ENCODE peak calls at places on chromosome 13, in eight cellular contexts. Q is H1, G is neural progenitor cell, E is GM12878, Z is keratinocyte, X is PC-3, Y is K562, O is mammary epithelial cell. T is an unnamed sample.
A peak's percentile ranks its signal among the peaks of the same experiment; 100 is the strongest.

GRCh38 chr13:36344173-36344572 is 2.0 kb downstream of the SPART start:
- DNase-seq in Q (no peak), Y (peak; percentile 19), X (no peak), E (no peak), O (peak; percentile 65), Z (no peak), G (no peak), T (no peak)

GRCh38 chr13:56953965-56954364 is 186.8 kb upstream of the PRR20A start:
- DNase-seq in Y (no peak), Q (no peak), Z (no peak), X (peak; percentile 30), E (no peak), O (no peak), G (no peak), T (no peak)

GRCh38 chr13:34452831-34453230 is 489.2 kb upstream of the NBEA start:
- DNase-seq in Z (no peak), X (no peak), O (no peak), E (no peak), Y (no peak), G (no peak), Q (no peak), T (peak; percentile 64)

GRCh38 chr13:43357435-43358065 is 334.2 kb downstream of the DNAJC15 start:
- DNase-seq in Y (no peak), Q (no peak), O (no peak), X (no peak), G (no peak), E (no peak), Z (no peak), T (no peak)

GRCh38 chr13:50065712-50066111 is 50.5 kb downstream of the KCNRG start:
- DNase-seq in Z (no peak), E (no peak), X (no peak), G (no peak), Y (no peak), Q (no peak), O (no peak), T (no peak)

GRCh38 chr13:74990992-74991391 is 491.0 kb downstream of the TBC1D4 start:
- DNase-seq in Y (no peak), O (no peak), E (no peak), Z (no peak), Q (no peak), X (no peak), G (no peak), T (no peak)

GRCh38 chr13:85806553-85807175 is 7.4 kb upstream of the SLITRK6 start:
- DNase-seq in O (peak; percentile 21), X (peak; percentile 72), E (no peak), Q (no peak), G (peak; percentile 62), Y (no peak), Z (peak; percentile 2), T (peak; percentile 37)

GRCh38 chr13:40077396-40078027 is 422.1 kb downstream of the COG6 start:
- DNase-seq in X (peak; percentile 67), O (peak; percentile 83), Y (no peak), Z (peak; percentile 56), E (no peak), Q (no peak), G (no peak), T (no peak)

GRCh38 chr13:23851106-23851505 is 38.1 kb downstream of the MIPEP start:
- DNase-seq in G (no peak), O (no peak), Q (no peak), E (no peak), Y (no peak), Z (no peak), X (peak; percentile 68), T (no peak)

GRCh38 chr13:109869312-109870237 is 83.2 kb upstream of the IRS2 start:
- DNase-seq in E (no peak), X (no peak), Z (no peak), Q (no peak), Y (peak; percentile 15), G (no peak), O (peak; percentile 34), T (peak; percentile 82)

GRCh38 chr13:81116461-81117282 is 775.7 kb upstream of the SPRY2 start:
- DNase-seq in E (no peak), X (no peak), Q (no peak), Y (no peak), G (no peak), O (peak; percentile 3), Z (no peak), T (no peak)

GRCh38 chr13:105343134-105343806 is 1192.2 kb downstream of the EFNB2 start:
- DNase-seq in X (no peak), Q (no peak), G (no peak), O (no peak), Z (no peak), E (no peak), Y (no peak), T (no peak)

GRCh38 chr13:109400192-109400591 is 386.2 kb downstream of the IRS2 start:
- DNase-seq in E (no peak), Y (no peak), X (no peak), Q (no peak), Z (no peak), G (no peak), O (no peak), T (no peak)

GRCh38 chr13:25421602-25422001 is 49.8 kb downstream of the ATP8A2 start:
- DNase-seq in E (no peak), Y (no peak), X (no peak), Z (no peak), O (no peak), G (no peak), Q (no peak), T (no peak)

GRCh38 chr13:81142306-81142999 is 801.5 kb upstream of the SPRY2 start:
- DNase-seq in E (no peak), O (no peak), X (peak; percentile 45), Q (no peak), G (no peak), Z (no peak), Y (no peak), T (no peak)

GRCh38 chr13:75787249-75787940 is 151.3 kb downstream of the LMO7 start:
- DNase-seq in Z (no peak), X (no peak), G (no peak), Y (no peak), O (peak; percentile 50), E (no peak), Q (no peak), T (no peak)

GRCh38 chr13:21458457-21458815 is 667 bp downstream of the ZDHHC20 start:
- DNase-seq in E (no peak), Q (peak; percentile 62), G (peak; percentile 62), O (peak; percentile 56), X (peak; percentile 57), Y (peak; percentile 42), Z (no peak), T (peak; percentile 64)
- TF ChIP-seq EZH2 in E (no peak), Q (no peak), G (no peak), O (no peak), X (no peak), Y (no peak), Z (no peak), T (no peak)

DNA sequence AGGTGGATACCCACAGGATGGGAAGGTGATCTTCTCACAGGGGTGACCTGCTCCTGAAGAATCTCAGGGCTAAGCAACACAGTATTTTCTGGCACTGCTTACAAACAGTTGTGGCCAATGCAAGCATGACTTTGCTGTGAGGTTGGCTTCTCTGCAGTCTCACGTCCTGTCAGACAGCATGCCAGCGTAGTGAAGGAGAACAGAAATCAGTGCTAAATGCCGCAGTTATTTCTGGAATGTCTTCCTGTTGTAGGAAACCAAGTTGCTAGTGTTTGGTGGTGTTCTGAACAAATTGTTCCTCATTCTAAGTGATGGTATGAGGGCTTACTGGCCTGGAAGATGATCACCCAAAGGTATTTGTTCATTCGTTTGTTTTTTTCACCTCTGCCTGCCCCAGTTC is 320.1 kb downstream of the MTUS2 start:
- DNase-seq in Q (no peak), Y (no peak), G (no peak), E (no peak), O (no peak), Z (no peak), X (no peak), T (peak; percentile 50)
- H2AFZ ChIP-seq in Q (no peak overlapping the region), Y (no peak overlapping the region), G (no peak overlapping the region), E (no peak overlapping the region), O (no peak overlapping the region), Z (no peak overlapping the region), X (no peak overlapping the region), T (no peak overlapping the region)

GRCh38 chr13:30864352-30865130 is 41.5 kb upstream of the MEDAG start:
- DNase-seq in Q (no peak), X (no peak), O (peak; percentile 41), Y (no peak), Z (no peak), E (no peak), G (peak; percentile 18), T (no peak)
- H3K4me1 ChIP-seq in Q (peaks cover 10% of the 10 kb centered on the region), X (peaks cover 19% of the 10 kb centered on the region), O (peaks cover 29% of the 10 kb centered on the region), Y (no peaks in the 10 kb centered on the region), Z (peaks cover 25% of the 10 kb centered on the region), E (no peaks in the 10 kb centered on the region), G (peaks cover 29% of the 10 kb centered on the region), T (peaks cover 9% of the 10 kb centered on the region)

GRCh38 chr13:113021391-113021790 is 52.4 kb downstream of the MCF2L start:
- DNase-seq in Y (no peak), Q (no peak), E (no peak), Z (no peak), X (no peak), O (no peak), G (no peak), T (no peak)

GRCh38 chr13:113023217-113023597 is 54.2 kb downstream of the MCF2L start:
- DNase-seq in X (no peak), Z (no peak), Q (no peak), G (no peak), E (no peak), O (no peak), Y (no peak), T (peak; percentile 81)

GRCh38 chr13:113021811-113022210 is 52.8 kb downstream of the MCF2L start:
- DNase-seq in X (no peak), E (no peak), Z (no peak), Q (no peak), Y (no peak), O (no peak), G (no peak), T (no peak)

GRCh38 chr13:113023694-113024430 is 54.8 kb downstream of the MCF2L start:
- DNase-seq in O (no peak), X (no peak), Z (no peak), Y (no peak), G (no peak), E (no peak), Q (no peak), T (no peak)

GRCh38 chr13:113022391-113023216 is 53.6 kb downstream of the MCF2L start:
- DNase-seq in O (no peak), Z (no peak), Y (no peak), G (peak; percentile 94), X (no peak), E (no peak), Q (no peak), T (peak; percentile 64)
- TF ChIP-seq EZH2 in O (no peak), Z (no peak), Y (no peak), G (no peak), X (no peak), E (no peak), Q (no peak), T (no peak)

GRCh38 chr13:97953376-97953970 is at the start of gene IPO5:
- DNase-seq in Z (no peak), Q (no peak), X (no peak), E (no peak), G (no peak), Y (no peak), O (no peak), T (no peak)
- H2AFZ ChIP-seq in Z (no peak within 1 kb of the TSS), Q (peak within 1 kb of the TSS; percentile 34), X (no peak within 1 kb of the TSS), E (no peak within 1 kb of the TSS), G (peak within 1 kb of the TSS; percentile 68), Y (no peak within 1 kb of the TSS), O (no peak within 1 kb of the TSS), T (no peak within 1 kb of the TSS)

T was measured in PC-9.